ENCODE peak calls at places on chromosomes 6 and 20, in nine cellular contexts. W, C, Q, R, U, Z, G, B and S are unnamed samples.

GRCh38 chr6:156791261-156791850 is 14.2 kb downstream of the ARID1B start:
- DNase-seq in U (peak; percentile 13), Z (no peak), R (no peak), B (no peak), Q (no peak), G (no peak), C (no peak), W (no peak), S (no peak)

GRCh38 chr6:37089783-37090182 is 80.2 kb upstream of the PIM1 start:
- DNase-seq in Q (no peak), C (no peak), W (no peak), R (no peak), Z (no peak), U (no peak), B (no peak), G (no peak), S (no peak)

GRCh38 chr20:10505320-10506226 is 70.5 kb downstream of the SLX4IP start:
- DNase-seq in B (peak; percentile 74), W (no peak), R (no peak), G (no peak), U (no peak), Q (peak; percentile 63), Z (no peak), C (no peak), S (no peak)

GRCh38 chr6:44593539-44593944 is 206.0 kb downstream of the CDC5L start:
- DNase-seq in B (peak; percentile 22), C (no peak), G (peak; percentile 82), Q (peak; percentile 66), Z (no peak), U (peak; percentile 83), R (no peak), W (peak; percentile 87), S (peak; percentile 28)

GRCh38 chr6:46015119-46015968 is at the start of gene CLIC5:
- DNase-seq in U (peak; percentile 65), G (no peak), Q (no peak), B (no peak), C (peak; percentile 82), R (no peak), W (no peak), Z (no peak), S (no peak)

GRCh38 chr20:32536861-32537656 is 48.1 kb downstream of the NOL4L start:
- DNase-seq in W (no peak), Z (no peak), G (no peak), Q (no peak), B (no peak), R (no peak), U (peak; percentile 39), C (peak; percentile 93), S (peak; percentile 58)

GRCh38 chr20:39225536-39225935 is 263.4 kb downstream of the DHX35 start:
- DNase-seq in U (no peak), R (no peak), B (no peak), Z (no peak), W (no peak), G (no peak), C (no peak), Q (no peak), S (no peak)

GRCh38 chr6:146850238-146850896 is 251.6 kb downstream of the ADGB start:
- DNase-seq in U (no peak), C (no peak), R (no peak), Z (no peak), G (peak; percentile 22), W (no peak), Q (no peak), B (no peak), S (no peak)

GRCh38 chr20:6711950-6712634 is 55.4 kb upstream of the BMP2 start:
- DNase-seq in Z (no peak), Q (no peak), R (no peak), U (no peak), W (no peak), C (no peak), B (no peak), G (no peak), S (no peak)

GRCh38 chr6:84791927-84792326 is 27.5 kb upstream of the TBX18 start:
- DNase-seq in W (no peak), C (no peak), R (no peak), G (no peak), Z (no peak), Q (no peak), B (no peak), U (no peak), S (no peak)

GRCh38 chr6:160249687-160250086 is 8.9 kb downstream of the SLC22A2 start:
- DNase-seq in R (no peak), U (no peak), C (no peak), W (no peak), Q (no peak), Z (no peak), B (no peak), G (no peak), S (no peak)

GRCh38 chr6:46787871-46788270 is 5.3 kb upstream of the MEP1A start:
- DNase-seq in W (no peak), Z (no peak), R (no peak), G (no peak), Q (no peak), B (no peak), U (no peak), C (no peak), S (no peak)

GRCh38 chr6:156774872-156775405 is 2.2 kb upstream of the ARID1B start:
- DNase-seq in B (no peak), U (peak; percentile 50), Q (peak; percentile 24), W (no peak), R (no peak), Z (no peak), G (no peak), C (no peak), S (no peak)

GRCh38 chr6:27593200-27593818 is 120.4 kb upstream of the ZNF184 start:
- DNase-seq in B (no peak), Q (no peak), R (no peak), U (peak; percentile 36), W (no peak), G (no peak), C (no peak), Z (no peak), S (no peak)

GRCh38 chr6:25377672-25378071 is 98.5 kb downstream of the CARMIL1 start:
- DNase-seq in C (no peak), Z (no peak), R (no peak), W (no peak), U (no peak), G (no peak), B (no peak), Q (no peak), S (no peak)

GRCh38 chr20:62195072-62195400 is 12.2 kb downstream of the MTG2 start:
- DNase-seq in Q (no peak), C (no peak), W (no peak), R (no peak), U (no peak), G (no peak), Z (no peak), B (no peak), S (no peak)

GRCh38 chr20:62190639-62191411 is 8.0 kb downstream of the MTG2 start:
- DNase-seq in U (no peak), W (no peak), Z (no peak), R (no peak), G (no peak), C (peak; percentile 47), B (no peak), Q (no peak), S (no peak)

GRCh38 chr20:62192635-62193034 is 9.8 kb downstream of the MTG2 start:
- DNase-seq in R (no peak), Q (no peak), U (no peak), B (no peak), Z (no peak), W (no peak), C (peak; percentile 29), G (no peak), S (no peak)

GRCh38 chr20:62193079-62194025 is 10.5 kb downstream of the MTG2 start:
- DNase-seq in G (no peak), U (no peak), C (peak; percentile 49), Q (no peak), W (no peak), B (no peak), Z (no peak), R (no peak), S (no peak)

GRCh38 chr20:62191781-62192559 is 9.1 kb downstream of the MTG2 start:
- DNase-seq in Q (no peak), B (no peak), Z (no peak), C (peak; percentile 46), G (no peak), R (no peak), U (no peak), W (no peak), S (no peak)
- H3K4me1 ChIP-seq in Q (no peaks in the 10 kb centered on the region), B (no peaks in the 10 kb centered on the region), Z (no peaks in the 10 kb centered on the region), C (peaks cover 13% of the 10 kb centered on the region), G (no peaks in the 10 kb centered on the region), R (peaks cover 9% of the 10 kb centered on the region), U (no peaks in the 10 kb centered on the region), W (no peaks in the 10 kb centered on the region), S (no peaks in the 10 kb centered on the region)

DNA sequence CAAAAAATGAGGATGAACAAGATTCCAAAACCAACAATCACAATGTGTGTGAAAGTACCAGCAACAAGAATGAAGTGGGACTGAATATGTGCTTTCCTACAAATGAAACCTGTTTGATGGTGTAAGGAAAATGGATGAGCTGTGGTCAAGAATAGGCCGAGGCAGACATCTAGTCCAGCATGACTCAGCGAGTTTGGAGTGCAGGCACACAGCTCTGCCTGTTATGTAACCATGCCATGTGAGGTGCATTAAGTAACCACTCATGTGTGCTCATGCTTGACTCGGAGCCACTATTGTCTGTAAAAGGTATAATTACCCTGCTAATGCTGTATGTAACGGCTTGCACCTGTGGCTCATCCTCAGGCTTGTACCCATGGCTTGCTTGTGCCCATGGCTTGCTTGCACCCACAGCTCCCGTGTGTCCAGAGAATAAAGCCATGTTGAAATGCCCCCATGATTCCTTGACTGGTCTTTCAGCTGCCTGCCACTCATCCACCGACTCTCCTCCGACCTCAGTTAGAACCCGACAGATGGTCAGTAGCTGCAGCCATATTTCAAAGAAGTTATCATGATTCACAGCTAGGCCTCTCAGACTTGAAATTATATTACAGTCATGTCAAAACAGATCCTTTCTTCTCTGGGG is 98.7 kb downstream of the BACH2 start:
- DNase-seq in C (no peak), B (peak; percentile 43), Q (no peak), W (no peak), Z (no peak), R (no peak), G (no peak), U (peak; percentile 17), S (no peak)
- H3K4me1 ChIP-seq in C (peaks cover 9% of the 10 kb centered on the region), B (no peaks in the 10 kb centered on the region), Q (no peaks in the 10 kb centered on the region), W (peaks cover 20% of the 10 kb centered on the region), Z (no peaks in the 10 kb centered on the region), R (no peaks in the 10 kb centered on the region), G (no peaks in the 10 kb centered on the region), U (no peaks in the 10 kb centered on the region), S (peaks cover 5% of the 10 kb centered on the region)

DNA sequence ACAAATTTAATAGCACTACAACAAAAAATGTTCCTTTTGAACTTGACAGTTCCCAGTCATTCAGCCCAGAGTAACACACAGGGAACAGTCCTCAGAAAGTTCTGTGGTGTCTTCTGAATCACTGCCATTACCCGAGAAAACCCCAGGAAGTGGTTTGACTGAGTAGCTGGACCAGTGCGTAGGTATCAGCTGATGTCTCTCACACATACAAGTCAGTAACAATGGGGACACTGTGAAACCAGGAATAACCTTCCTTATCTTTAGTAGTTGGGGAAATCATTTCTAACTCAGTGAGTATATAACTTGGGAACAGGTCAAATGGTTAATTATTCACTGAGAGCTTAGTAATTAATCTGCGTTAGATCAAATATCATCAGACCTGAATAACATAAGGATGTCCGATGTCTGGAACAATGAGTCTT is 73.1 kb downstream of the HIVEP2 start:
- DNase-seq in C (no peak), G (no peak), R (no peak), Q (peak; percentile 36), Z (no peak), B (no peak), W (peak; percentile 55), U (no peak), S (peak; percentile 57)
- H3K4me1 ChIP-seq in C (peaks cover 62% of the 10 kb centered on the region), G (no peaks in the 10 kb centered on the region), R (peaks cover 28% of the 10 kb centered on the region), Q (no peaks in the 10 kb centered on the region), Z (peaks cover 4% of the 10 kb centered on the region), B (no peaks in the 10 kb centered on the region), W (peaks cover 10% of the 10 kb centered on the region), U (no peaks in the 10 kb centered on the region), S (peaks cover 43% of the 10 kb centered on the region)

GRCh38 chr6:158021376-158021775 is 39.7 kb downstream of the SYNJ2 start:
- DNase-seq in U (no peak), B (no peak), G (no peak), C (peak; percentile 72), Q (no peak), W (no peak), Z (no peak), R (no peak), S (no peak)
- H3K4me1 ChIP-seq in U (peaks cover 3% of the 10 kb centered on the region), B (peaks cover 5% of the 10 kb centered on the region), G (peaks cover 6% of the 10 kb centered on the region), C (peaks cover 48% of the 10 kb centered on the region), Q (no peaks in the 10 kb centered on the region), W (peaks cover 30% of the 10 kb centered on the region), Z (peaks cover 11% of the 10 kb centered on the region), R (peaks cover 21% of the 10 kb centered on the region), S (peaks cover 9% of the 10 kb centered on the region)